ENCODE peak calls at places on chromosomes 12 and 14, in four cellular contexts. J is tibial artery, S is dorsolateral prefrontal cortex, F is A549. N is an unnamed sample.

GRCh38 chr12:25830456-25830855 is 128.0 kb upstream of the RASSF8 start:
- DNase-seq in J (no peak), S (no peak), F (no peak), N (no peak)

GRCh38 chr12:90020436-90020835 is 311.8 kb upstream of the ATP2B1 start:
- DNase-seq in J (no peak), S (peak), F (no peak), N (peak)

GRCh38 chr14:83473846-83474245 is 1940.2 kb upstream of the SEL1L start:
- DNase-seq in J (no peak), S (no peak), F (no peak), N (no peak)

GRCh38 chr14:92122351-92122677 is 545 bp downstream of the CPSF2 start:
- DNase-seq in J (no peak), S (no peak), F (peak), N (no peak)

GRCh38 chr14:93301821-93302447 is 30.9 kb downstream of the BTBD7 start:
- DNase-seq in J (no peak), S (no peak), F (peak), N (no peak)

GRCh38 chr12:26612203-26612602 is 220.8 kb downstream of the ITPR2 start:
- DNase-seq in J (no peak), S (peak), F (no peak), N (no peak)

GRCh38 chr14:87935895-87936294 is 57.1 kb downstream of the GALC start:
- DNase-seq in J (no peak), S (no peak), F (no peak), N (no peak)

GRCh38 chr14:95683793-95684192 is 2.4 kb upstream of the TCL1B start:
- DNase-seq in J (no peak), S (no peak), F (peak), N (no peak)

GRCh38 chr12:109951136-109951535 is 45.0 kb downstream of the GIT2 start:
- DNase-seq in J (no peak), S (no peak), F (no peak), N (no peak)

GRCh38 chr12:27303139-27304111 is 29.2 kb upstream of the BMAL2 start:
- DNase-seq in J (no peak), S (no peak), F (peak), N (no peak)

GRCh38 chr12:102527256-102527720 is 46.9 kb upstream of the IGF1 start:
- DNase-seq in J (no peak), S (no peak), F (no peak), N (no peak)

GRCh38 chr12:73342733-73343132 is 1070.6 kb downstream of the TRHDE start:
- DNase-seq in J (no peak), S (no peak), F (no peak), N (no peak)

GRCh38 chr12:95789126-95790024 is 1.2 kb downstream of the NTN4 start:
- DNase-seq in J (peak), S (peak), F (peak), N (no peak)

GRCh38 chr14:96027356-96028335 is 11.5 kb upstream of the C14orf132 start:
- DNase-seq in J (no peak), S (peak), F (no peak), N (no peak)

GRCh38 chr12:95633671-95634465 is 82.6 kb upstream of the USP44 start:
- DNase-seq in J (no peak), S (no peak), F (no peak), N (no peak)

GRCh38 chr12:53743277-53744129 is 8.3 kb downstream of the CISTR start:
- DNase-seq in J (no peak), S (no peak), F (peak), N (peak)

GRCh38 chr12:130192667-130193345 is 30.5 kb downstream of the FZD10 start:
- DNase-seq in J (no peak), S (no peak), F (peak), N (no peak)

GRCh38 chr12:30754383-30754749 is 385 bp downstream of the CAPRIN2 start:
- DNase-seq in J (no peak), S (peak), F (peak), N (no peak)

GRCh38 chr12:51636581-51636980 is 45.5 kb downstream of the SCN8A start:
- DNase-seq in J (no peak), S (no peak), F (no peak), N (no peak)

GRCh38 chr12:120903818-120904773 is at the start of gene SPPL3:
- DNase-seq in J (peak), S (peak), F (peak), N (peak)

GRCh38 chr12:120905856-120906384 is 1.8 kb upstream of the SPPL3 start:
- DNase-seq in J (no peak), S (no peak), F (no peak), N (no peak)

GRCh38 chr12:120902846-120903381 is 1.2 kb downstream of the SPPL3 start:
- DNase-seq in J (no peak), S (no peak), F (no peak), N (no peak)

GRCh38 chr12:120903382-120903817 is 758 bp downstream of the SPPL3 start:
- DNase-seq in J (peak), S (peak), F (peak), N (peak)

DNA sequence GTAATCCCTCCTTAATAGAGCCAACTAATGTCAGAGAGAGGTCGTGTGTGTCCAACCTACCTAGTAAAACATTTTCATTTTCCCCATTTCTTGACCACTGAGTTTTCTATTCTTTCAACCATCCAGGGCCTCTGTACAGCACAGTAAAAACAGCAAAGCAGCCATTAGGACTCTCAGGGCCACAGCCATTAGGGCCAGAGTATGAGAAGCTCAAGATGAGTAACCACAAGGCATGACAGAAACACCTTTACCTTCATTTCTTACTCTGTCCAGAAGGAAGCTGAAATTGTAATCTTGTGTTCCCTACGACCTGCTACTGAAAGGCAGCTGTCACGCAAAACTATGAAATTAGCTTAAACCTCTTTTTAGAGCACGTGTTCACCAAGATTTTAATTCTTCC is 2.3 kb downstream of the SPPL3 start:
- DNase-seq in J (no peak), S (no peak), F (no peak), N (no peak)
- H3K27ac ChIP-seq in J (no peak), S (no peak), F (no peak), N (no peak)

GRCh38 chr14:90514566-90514965 is 117.7 kb downstream of the CALM1 start:
- DNase-seq in J (no peak), S (no peak), F (no peak), N (no peak)

GRCh38 chr14:90518941-90519256 is 122.1 kb downstream of the CALM1 start:
- DNase-seq in J (no peak), S (peak), F (peak), N (no peak)

GRCh38 chr14:90518075-90518940 is 121.5 kb downstream of the CALM1 start:
- DNase-seq in J (no peak), S (no peak), F (no peak), N (no peak)

GRCh38 chr14:90519262-90519920 is 122.6 kb downstream of the CALM1 start:
- DNase-seq in J (no peak), S (no peak), F (no peak), N (no peak)

DNA sequence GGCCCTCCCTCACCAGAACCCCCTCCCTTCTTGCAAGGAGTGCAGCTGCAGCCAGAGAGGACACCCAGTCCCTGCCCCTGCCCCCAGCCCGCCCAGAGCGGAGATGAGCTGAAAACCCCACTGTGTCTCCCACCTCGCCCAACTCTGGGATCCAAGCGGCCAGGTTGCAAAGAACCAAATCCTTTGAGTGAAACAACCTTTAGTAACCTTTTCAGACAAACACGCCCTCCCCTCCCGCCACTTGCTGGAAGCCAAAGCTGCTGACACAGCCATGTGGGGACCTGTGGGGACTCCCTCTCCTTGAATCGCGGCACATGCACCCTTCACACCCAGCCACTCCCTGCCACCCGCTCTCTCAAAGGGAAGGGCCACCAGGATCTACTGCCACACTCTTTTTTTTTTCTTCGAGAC is 120.6 kb downstream of the CALM1 start:
- DNase-seq in J (no peak), S (no peak), F (no peak), N (no peak)
- H3K27ac ChIP-seq in J (no peak), S (peak), F (no peak), N (peak)

GRCh38 chr12:42104087-42104486 is 40.6 kb downstream of the GXYLT1 start:
- DNase-seq in J (no peak), S (no peak), F (no peak), N (no peak)
- H3K27ac ChIP-seq in J (no peak), S (no peak), F (no peak), N (no peak)

DNA sequence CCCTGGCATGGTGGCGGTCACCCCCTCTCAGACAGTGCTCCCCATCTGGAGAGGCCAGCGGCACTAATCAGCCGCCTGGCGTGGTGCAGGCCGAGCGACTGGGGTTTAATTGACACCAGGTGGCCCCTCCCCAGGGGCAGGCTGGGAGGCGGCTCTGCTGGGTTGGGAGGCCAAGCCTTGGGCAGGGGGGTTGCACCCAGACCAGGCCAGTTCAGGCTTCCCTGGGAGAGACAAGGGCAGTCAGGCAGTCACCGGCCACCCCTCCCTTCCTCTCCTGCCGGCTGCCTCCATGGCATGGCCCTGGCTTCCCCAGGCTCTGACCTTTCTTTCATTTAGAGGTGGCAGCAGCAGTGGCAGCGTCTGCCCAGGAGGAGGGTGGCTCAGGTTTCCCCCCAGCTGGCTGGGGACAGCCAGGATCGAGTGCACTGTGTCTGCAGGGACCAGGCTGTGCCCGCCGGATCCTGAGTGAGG is 78.1 kb upstream of the NOS1 start:
- DNase-seq in J (no peak), S (peak), F (no peak), N (no peak)
- H3K27ac ChIP-seq in J (no peak), S (peak), F (no peak), N (peak)

GRCh38 chr12:21814327-21814726 is 39.8 kb upstream of the KCNJ8 start:
- DNase-seq in J (no peak), S (no peak), F (no peak), N (no peak)
- H3K27ac ChIP-seq in J (no peak), S (no peak), F (no peak), N (no peak)

DNA sequence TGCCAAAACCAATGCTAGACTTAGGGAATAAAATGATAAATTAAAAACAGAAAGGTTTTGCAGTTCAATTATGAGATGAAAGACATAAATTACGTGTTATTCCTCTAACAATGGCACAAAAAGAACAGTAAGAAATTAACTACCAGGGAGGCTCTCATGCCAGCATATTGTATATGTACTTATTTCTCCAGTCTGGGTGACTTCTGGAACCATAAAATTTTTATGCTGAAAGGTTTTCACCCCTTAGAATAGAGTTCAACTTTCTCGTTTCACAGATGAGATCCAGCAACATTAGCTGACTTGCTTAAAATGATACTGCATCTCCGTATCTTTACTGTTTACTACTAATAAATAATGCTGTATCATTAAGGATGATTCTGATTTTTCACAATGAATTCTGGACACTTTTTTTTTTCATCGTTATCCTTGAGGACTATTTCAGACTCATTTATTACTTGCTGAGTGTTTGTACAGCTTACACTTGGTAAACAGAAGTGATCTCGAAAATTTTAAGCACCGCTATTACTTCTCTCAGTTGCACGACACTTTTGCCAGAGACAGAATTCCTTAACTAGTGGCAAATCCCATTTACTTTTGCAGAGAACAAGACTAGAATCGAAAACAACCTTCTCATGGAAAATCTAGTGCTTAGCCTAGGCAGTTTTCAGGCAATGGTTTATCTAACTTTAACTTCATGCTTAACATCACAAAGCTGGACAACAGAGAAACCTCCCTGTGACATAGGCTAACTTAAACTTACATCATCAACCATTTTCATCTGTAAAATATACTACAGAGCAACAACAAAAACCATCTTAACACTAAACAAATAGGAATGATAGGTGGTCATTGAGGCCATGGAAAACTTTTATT is 2.7 kb downstream of the RSRC2 start:
- DNase-seq in J (no peak), S (no peak), F (no peak), N (no peak)
- H3K27ac ChIP-seq in J (peak), S (no peak), F (peak), N (no peak)

N was measured in caudate nucleus.